ENCODE peak calls at places on chromosomes 16 and 17, in five cellular contexts. O, L, Z, G and X are unnamed samples.

GRCh38 chr17:49214665-49215360 is 4.3 kb downstream of the ABI3 start:
- DNase-seq in L (no peak), Z (no peak), G (no peak), O (no peak), X (no peak)

GRCh38 chr16:15874745-15875314 is 13.6 kb downstream of the CEP20 start:
- DNase-seq in Z (peak), O (peak), G (no peak), L (no peak), X (peak)

GRCh38 chr17:76682306-76682705 is 28.5 kb downstream of the MXRA7 start:
- DNase-seq in Z (no peak), O (no peak), G (no peak), L (no peak), X (no peak)

GRCh38 chr16:85088570-85089214 is 23.6 kb downstream of the CIBAR2 start:
- DNase-seq in O (no peak), Z (no peak), G (no peak), L (no peak), X (no peak)

GRCh38 chr17:73887739-73888138 is 243.5 kb upstream of the SDK2 start:
- DNase-seq in O (no peak), G (no peak), L (no peak), Z (no peak), X (no peak)

GRCh38 chr16:59412275-59412841 is 678.2 kb upstream of the GOT2 start:
- DNase-seq in L (no peak), G (no peak), O (no peak), Z (no peak), X (no peak)

GRCh38 chr17:82440377-82440981 is 10.1 kb downstream of the CYBC1 start:
- DNase-seq in L (no peak), O (no peak), Z (no peak), G (no peak), X (no peak)

GRCh38 chr16:51753382-51753781 is 602.3 kb upstream of the SALL1 start:
- DNase-seq in L (no peak), O (no peak), Z (no peak), G (no peak), X (no peak)

GRCh38 chr17:79907855-79908254 is 68.6 kb upstream of the CBX4 start:
- DNase-seq in Z (no peak), O (no peak), L (no peak), G (no peak), X (no peak)

GRCh38 chr17:46795379-46795952 is 23.0 kb downstream of the WNT3 start:
- DNase-seq in G (no peak), L (no peak), Z (peak), O (no peak), X (peak)

GRCh38 chr17:33927732-33928133 is 327.4 kb upstream of the CCL2 start:
- DNase-seq in G (no peak), L (no peak), Z (peak), O (no peak), X (no peak)

GRCh38 chr16:4194661-4195060 is 47.2 kb downstream of the SRL start:
- DNase-seq in O (no peak), Z (no peak), L (no peak), G (no peak), X (no peak)

GRCh38 chr17:72122668-72123495 is 2.1 kb downstream of the SOX9 start:
- DNase-seq in L (no peak), O (peak), Z (no peak), G (no peak), X (peak)

GRCh38 chr17:27379863-27380533 is 76.2 kb upstream of the KSR1 start:
- DNase-seq in G (no peak), O (no peak), Z (peak), L (no peak), X (no peak)

GRCh38 chr17:1467258-1467657 is 11.2 kb upstream of the CRK start:
- DNase-seq in O (no peak), G (no peak), Z (no peak), L (no peak), X (no peak)

GRCh38 chr17:73713136-73713535 is 68.9 kb upstream of the SDK2 start:
- DNase-seq in G (no peak), O (peak), L (no peak), Z (no peak), X (no peak)

GRCh38 chr17:45238155-45238774 is 16.6 kb downstream of the FMNL1 start:
- DNase-seq in G (no peak), L (no peak), O (no peak), Z (no peak), X (no peak)

GRCh38 chr17:38898812-38899348 is 26.5 kb upstream of the LASP1NB start:
- DNase-seq in G (no peak), O (no peak), L (peak), Z (peak), X (no peak)

GRCh38 chr17:78374631-78375274 is 3.7 kb upstream of the PGS1 start:
- DNase-seq in Z (no peak), L (no peak), G (peak), O (peak), X (no peak)

GRCh38 chr17:73800893-73801292 is 156.6 kb upstream of the SDK2 start:
- DNase-seq in L (no peak), O (no peak), G (no peak), Z (no peak), X (no peak)

GRCh38 chr16:12288537-12289174 is 312.1 kb downstream of the SNX29 start:
- DNase-seq in L (no peak), O (no peak), G (no peak), Z (no peak), X (no peak)

GRCh38 chr16:47058295-47059086 is 85.0 kb upstream of the DNAJA2 start:
- DNase-seq in Z (no peak), L (no peak), O (no peak), G (no peak), X (peak)

GRCh38 chr17:55458977-55459376 is 37.3 kb upstream of the MMD start:
- DNase-seq in G (no peak), Z (no peak), O (no peak), L (no peak), X (no peak)

GRCh38 chr16:10923650-10924214 is 18.5 kb downstream of the DEXI start:
- DNase-seq in G (no peak), Z (no peak), O (no peak), L (no peak), X (peak)

GRCh38 chr16:89357055-89357454 is 133.3 kb downstream of the ANKRD11 start:
- DNase-seq in O (no peak), Z (peak), G (no peak), L (no peak), X (peak)
- TF ChIP-seq ATF2 in O (no peak), Z (no peak), G (no peak), L (no peak), X (no peak)

GRCh38 chr16:55655381-55655708 is 443 bp upstream of the SLC6A2 start:
- DNase-seq in G (no peak), O (no peak), Z (no peak), L (no peak), X (no peak)

GRCh38 chr16:55656695-55657092 is 906 bp downstream of the SLC6A2 start:
- DNase-seq in G (peak), O (peak), Z (no peak), L (no peak), X (no peak)

GRCh38 chr16:55657616-55658015 is 1.8 kb downstream of the SLC6A2 start:
- DNase-seq in G (no peak), L (no peak), Z (no peak), O (no peak), X (no peak)

GRCh38 chr16:55653106-55653505 is 2.7 kb upstream of the SLC6A2 start:
- DNase-seq in Z (no peak), L (no peak), G (no peak), O (no peak), X (no peak)

DNA sequence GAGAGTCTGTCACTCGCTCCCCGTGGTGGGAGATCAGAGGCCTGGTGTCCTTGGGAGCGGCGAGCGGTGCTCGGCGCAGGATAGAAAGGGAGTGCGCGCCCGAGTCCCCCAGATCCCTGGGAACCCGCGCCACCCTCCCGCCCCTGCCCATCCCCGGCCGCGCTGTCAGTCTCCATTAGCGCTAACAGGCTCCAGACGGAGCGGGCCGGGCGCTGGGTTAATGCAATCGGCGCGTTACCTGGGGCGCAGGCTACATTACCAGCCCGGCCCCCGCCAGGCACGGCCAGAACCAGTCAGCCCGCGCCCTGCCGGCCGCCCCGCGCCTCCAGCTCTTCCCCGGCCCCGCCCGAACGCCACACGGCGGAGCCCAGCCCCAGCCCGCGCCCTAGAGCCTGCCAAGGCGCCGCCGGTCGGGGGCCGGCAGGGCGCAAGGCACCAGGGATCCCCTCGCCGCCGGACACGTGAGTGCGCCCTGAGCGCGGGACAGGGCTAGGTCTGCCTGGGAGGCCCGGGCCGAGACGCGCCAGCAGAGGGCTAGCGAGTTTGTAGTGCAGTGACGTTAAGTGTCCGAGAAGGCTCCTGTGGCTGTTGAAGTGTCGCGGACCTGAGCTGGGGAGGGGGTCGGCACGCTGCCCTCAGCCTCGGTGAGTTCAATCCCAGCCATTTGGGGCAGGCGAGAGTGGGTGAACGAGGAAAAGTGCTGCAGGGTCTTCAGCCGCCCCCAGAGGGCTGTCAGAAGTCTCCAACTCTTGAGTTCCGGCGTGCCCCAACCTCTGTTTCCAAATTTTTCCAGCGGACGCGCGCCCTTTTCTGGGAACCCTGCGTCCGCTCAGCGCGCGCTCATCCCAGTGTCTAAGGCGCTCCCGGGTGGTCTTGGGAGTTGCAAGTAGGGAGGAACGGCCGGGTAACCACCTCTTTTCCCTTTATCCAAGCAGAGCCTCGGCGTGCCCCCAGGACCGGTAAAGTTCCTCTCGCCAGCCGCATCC is at the start of gene SLC6A2:
- DNase-seq in G (peak), O (peak), L (no peak), Z (no peak), X (no peak)
- TF ChIP-seq ATF2 in G (no peak), O (no peak), L (no peak), Z (no peak), X (no peak)

GRCh38 chr16:75861981-75862380 is 135.7 kb upstream of the CPHXL start:
- DNase-seq in O (no peak), L (no peak), Z (no peak), G (no peak), X (no peak)

GRCh38 chr16:75864243-75864642 is 138.0 kb upstream of the CPHXL start:
- DNase-seq in L (no peak), Z (no peak), O (no peak), G (no peak), X (no peak)

GRCh38 chr16:75860654-75861053 is 134.4 kb upstream of the CPHXL start:
- DNase-seq in Z (no peak), L (no peak), G (no peak), O (no peak), X (peak)
- TF ChIP-seq ATF2 in Z (no peak), L (no peak), G (no peak), O (no peak), X (no peak)

GRCh38 chr16:50506543-50506937 is 41.7 kb upstream of the NKD1 start:
- DNase-seq in L (no peak), O (no peak), G (no peak), Z (no peak), X (no peak)

GRCh38 chr16:50507397-50507796 is 40.8 kb upstream of the NKD1 start:
- DNase-seq in O (no peak), G (no peak), L (no peak), Z (no peak), X (no peak)

GRCh38 chr16:50505714-50506542 is 42.3 kb upstream of the NKD1 start:
- DNase-seq in O (peak), G (no peak), L (no peak), Z (no peak), X (peak)

GRCh38 chr16:50502616-50503000 is 45.6 kb upstream of the NKD1 start:
- DNase-seq in G (no peak), Z (no peak), L (no peak), O (no peak), X (peak)

DNA sequence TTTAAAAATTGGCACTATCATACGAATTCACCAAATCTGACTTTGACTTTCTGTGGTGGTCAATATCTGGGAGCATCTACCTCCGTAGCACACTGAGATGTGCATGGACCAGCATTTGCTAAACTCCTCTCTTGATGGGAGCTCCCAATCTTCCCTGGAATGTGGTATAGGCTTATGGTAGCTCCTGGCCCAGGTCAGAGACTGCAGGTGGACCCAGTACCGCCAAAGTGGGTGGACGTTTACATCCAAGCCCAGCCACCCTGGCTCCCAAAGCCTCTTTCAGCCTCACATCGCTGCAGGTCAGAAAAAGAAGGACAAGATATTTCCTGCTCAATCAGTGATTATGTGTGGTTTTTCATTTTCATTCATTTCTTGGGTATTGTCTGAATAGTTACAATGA is 43.1 kb upstream of the NKD1 start:
- DNase-seq in L (no peak), O (no peak), Z (no peak), G (no peak), X (no peak)
- TF ChIP-seq ATF2 in L (no peak), O (no peak), Z (no peak), G (no peak), X (no peak)